ENCODE peak calls at places on chromosomes 1 and 21, in four cellular contexts. O is CD4-positive, CD25-positive, alpha-beta regulatory T cell; Z is transverse colon; Q is esophagus squamous epithelium. B is an unnamed sample.

GRCh38 chr1:32228771-32229170 is 6.6 kb downstream of the EIF3I start:
- DNase-seq in Z (no peak), O (no peak), Q (no peak), B (no peak)

GRCh38 chr1:165109013-165109412 is 247.5 kb downstream of the LMX1A start:
- DNase-seq in Q (no peak), O (no peak), Z (no peak), B (no peak)

GRCh38 chr1:201214461-201214860 is 23.8 kb downstream of the IGFN1 start:
- DNase-seq in Z (no peak), O (no peak), Q (no peak), B (no peak)

GRCh38 chr1:8370046-8370881 is 52.4 kb downstream of the SLC45A1 start:
- DNase-seq in Z (no peak), O (no peak), Q (no peak), B (no peak)

GRCh38 chr1:197145451-197146029 is 929 bp downstream of the ASPM start:
- DNase-seq in O (peak; percentile 41), Z (no peak), Q (no peak), B (no peak)

GRCh38 chr1:68384872-68385390 is 64.8 kb downstream of the RPE65 start:
- DNase-seq in Z (no peak), Q (no peak), O (no peak), B (no peak)

GRCh38 chr21:43321111-43321510 is 105.8 kb downstream of the SIK1 start:
- DNase-seq in Q (no peak), O (no peak), Z (no peak), B (no peak)

GRCh38 chr1:230940848-230941247 is 37.8 kb downstream of the TTC13 start:
- DNase-seq in O (no peak), Z (no peak), Q (no peak), B (no peak)

GRCh38 chr1:151733126-151733525 is 11.8 kb downstream of the RIIAD1 start:
- DNase-seq in Q (no peak), Z (no peak), O (no peak), B (no peak)

GRCh38 chr1:3363023-3363422 is 91.4 kb upstream of the ARHGEF16 start:
- DNase-seq in O (no peak), Z (no peak), Q (no peak), B (no peak)

GRCh38 chr1:243851129-243851756 is 1.2 kb upstream of the AKT3 start:
- DNase-seq in Z (no peak), O (no peak), Q (no peak), B (no peak)

GRCh38 chr21:41403966-41404365 is 22.1 kb upstream of the MX1 start:
- DNase-seq in Z (no peak), Q (no peak), O (no peak), B (no peak)

GRCh38 chr21:23021481-23021880 is 2023.3 kb downstream of the NCAM2 start:
- DNase-seq in Z (no peak), Q (no peak), O (no peak), B (no peak)

GRCh38 chr1:1001631-1002300 is 1.9 kb upstream of the HES4 start:
- DNase-seq in Q (no peak), O (peak; percentile 42), Z (peak; percentile 86), B (peak; percentile 31)

GRCh38 chr1:96145486-96145885 is 576.1 kb upstream of the PTBP2 start:
- DNase-seq in Z (no peak), Q (no peak), O (no peak), B (no peak)

GRCh38 chr1:101438359-101438758 is 201.5 kb downstream of the S1PR1 start:
- DNase-seq in Z (no peak), Q (no peak), O (peak; percentile 22), B (no peak)

GRCh38 chr1:112337028-112337531 is 58.9 kb upstream of the CTTNBP2NL start:
- DNase-seq in Z (no peak), Q (no peak), O (peak; percentile 18), B (no peak)

GRCh38 chr1:86551305-86551704 is 4.4 kb downstream of the CLCA4 start:
- DNase-seq in Q (no peak), Z (no peak), O (no peak), B (no peak)

GRCh38 chr1:23344987-23345472 is 946 bp upstream of the HNRNPR start:
- DNase-seq in Z (no peak), O (no peak), Q (no peak), B (no peak)

GRCh38 chr1:41382531-41383090 is 21.4 kb downstream of the FOXO6 start:
- DNase-seq in Q (no peak), Z (no peak), O (no peak), B (no peak)

GRCh38 chr1:215992620-215993019 is 425.5 kb downstream of the KCTD3 start:
- DNase-seq in Q (no peak), O (no peak), Z (no peak), B (no peak)

GRCh38 chr1:212452323-212453155 is 19.8 kb downstream of the NENF start:
- DNase-seq in Z (no peak), Q (no peak), O (no peak), B (no peak)

GRCh38 chr1:231200417-231201031 is 38.7 kb downstream of the TRIM67 start:
- DNase-seq in Q (no peak), O (no peak), Z (no peak), B (no peak)

GRCh38 chr1:65467536-65467935 is 47.1 kb downstream of the LEPR start:
- DNase-seq in O (no peak), Q (no peak), Z (no peak), B (no peak)

GRCh38 chr1:77200806-77201205 is 18.4 kb downstream of the PIGK start:
- DNase-seq in O (no peak), Z (no peak), Q (no peak), B (no peak)

GRCh38 chr1:109214695-109215623 is 1.2 kb downstream of the SARS1 start:
- DNase-seq in O (peak; percentile 64), Q (no peak), Z (peak; percentile 59), B (no peak)

GRCh38 chr21:41726970-41727783 is 39.7 kb downstream of the RIPK4 start:
- DNase-seq in O (no peak), Z (no peak), Q (no peak), B (no peak)

GRCh38 chr1:67524143-67525052 is 94.2 kb upstream of the SERBP1 start:
- DNase-seq in Q (no peak), O (no peak), Z (no peak), B (no peak)

GRCh38 chr1:115670476-115671175 is 28.9 kb downstream of the VANGL1 start:
- DNase-seq in Z (no peak), O (no peak), Q (no peak), B (no peak)

GRCh38 chr1:202160377-202160940 is at the start of gene PTPN7:
- DNase-seq in Z (peak; percentile 61), O (peak; percentile 87), Q (no peak), B (peak; percentile 59)

GRCh38 chr1:183227963-183228649 is 42.0 kb downstream of the LAMC2 start:
- DNase-seq in Z (peak; percentile 56), Q (no peak), O (peak; percentile 50), B (no peak)

GRCh38 chr1:9180077-9180819 is 51.3 kb upstream of the GPR157 start:
- DNase-seq in Q (no peak), O (no peak), Z (no peak), B (no peak)

GRCh38 chr1:155017946-155018316 is 15.3 kb downstream of the ZBTB7B start:
- DNase-seq in Z (no peak), Q (no peak), O (no peak), B (no peak)

GRCh38 chr1:25664800-25665199 is 48.2 kb downstream of the MAN1C1 start:
- DNase-seq in Q (no peak), Z (no peak), O (no peak), B (no peak)
- H3K27ac ChIP-seq in Q (peak overlapping the region; percentile 24), Z (no peak overlapping the region), O (no peak overlapping the region), B (no peak overlapping the region)

DNA sequence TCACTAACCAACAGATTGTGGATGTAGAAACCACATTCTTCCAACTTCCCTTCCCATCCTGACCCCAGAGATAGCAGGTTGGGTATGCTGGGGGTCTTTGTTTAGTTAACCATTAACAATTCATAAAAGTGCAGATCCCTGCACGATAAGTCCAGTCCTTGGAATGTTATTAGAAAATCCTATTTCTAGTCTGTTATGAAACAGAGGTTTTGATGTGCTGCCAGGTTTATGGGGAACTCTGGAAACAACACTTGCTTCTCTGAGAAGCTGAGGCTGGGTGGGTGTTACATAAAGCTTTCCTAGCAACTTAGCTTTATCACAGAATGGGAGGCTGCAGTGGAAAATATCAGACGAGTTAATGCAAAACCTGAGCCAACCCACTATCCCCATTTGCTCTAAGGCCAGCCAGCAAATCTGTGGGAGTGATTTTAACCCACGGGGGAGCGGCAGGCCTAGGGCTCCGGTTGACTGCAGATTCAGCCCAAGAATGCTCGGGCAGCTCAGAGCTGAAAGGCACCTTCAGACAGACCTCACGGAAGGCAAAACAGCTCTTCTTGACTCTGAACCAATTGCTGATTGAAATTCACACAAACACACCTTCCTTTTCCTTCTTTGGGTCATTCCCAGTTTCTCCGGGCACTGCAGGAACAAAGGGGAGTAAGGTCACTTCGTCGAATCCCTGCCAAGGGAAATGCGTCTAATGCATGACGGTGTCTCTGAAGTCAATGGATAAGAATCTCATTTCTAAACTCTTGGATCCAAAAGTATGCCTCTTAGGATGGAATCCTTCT is 111.7 kb upstream of the IRF2BP2 start:
- DNase-seq in O (no peak), Z (peak; percentile 54), Q (no peak), B (no peak)
- H3K4me1 ChIP-seq in O (peaks cover 36% of the 10 kb centered on the region), Z (peaks cover 85% of the 10 kb centered on the region), Q (peaks cover 71% of the 10 kb centered on the region), B (peaks cover 38% of the 10 kb centered on the region)

DNA sequence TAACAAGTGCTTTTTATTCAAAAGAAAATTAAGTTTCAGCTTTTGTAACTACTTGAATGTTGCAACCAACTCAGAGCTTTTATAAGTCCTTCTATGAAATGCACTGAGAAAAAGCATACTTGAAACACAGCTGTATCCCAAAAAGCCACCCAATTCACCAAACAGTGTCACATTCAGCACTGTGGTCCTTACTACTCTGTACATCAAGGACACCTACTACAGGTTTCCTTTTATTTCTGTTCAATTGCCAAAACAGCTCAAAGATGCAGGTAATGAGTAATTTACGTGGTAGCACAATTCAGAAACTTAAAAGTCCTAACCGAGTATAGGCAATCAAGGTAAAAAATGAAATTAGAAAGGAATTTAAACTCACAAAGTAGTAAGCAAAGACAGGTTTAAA is 2.5 kb downstream of the EIF4G3 start:
- DNase-seq in O (no peak), Q (no peak), Z (no peak), B (no peak)
- H3K27ac ChIP-seq in O (no peak overlapping the region), Q (peak overlapping the region; percentile 94), Z (peak overlapping the region; percentile 95), B (no peak overlapping the region)

DNA sequence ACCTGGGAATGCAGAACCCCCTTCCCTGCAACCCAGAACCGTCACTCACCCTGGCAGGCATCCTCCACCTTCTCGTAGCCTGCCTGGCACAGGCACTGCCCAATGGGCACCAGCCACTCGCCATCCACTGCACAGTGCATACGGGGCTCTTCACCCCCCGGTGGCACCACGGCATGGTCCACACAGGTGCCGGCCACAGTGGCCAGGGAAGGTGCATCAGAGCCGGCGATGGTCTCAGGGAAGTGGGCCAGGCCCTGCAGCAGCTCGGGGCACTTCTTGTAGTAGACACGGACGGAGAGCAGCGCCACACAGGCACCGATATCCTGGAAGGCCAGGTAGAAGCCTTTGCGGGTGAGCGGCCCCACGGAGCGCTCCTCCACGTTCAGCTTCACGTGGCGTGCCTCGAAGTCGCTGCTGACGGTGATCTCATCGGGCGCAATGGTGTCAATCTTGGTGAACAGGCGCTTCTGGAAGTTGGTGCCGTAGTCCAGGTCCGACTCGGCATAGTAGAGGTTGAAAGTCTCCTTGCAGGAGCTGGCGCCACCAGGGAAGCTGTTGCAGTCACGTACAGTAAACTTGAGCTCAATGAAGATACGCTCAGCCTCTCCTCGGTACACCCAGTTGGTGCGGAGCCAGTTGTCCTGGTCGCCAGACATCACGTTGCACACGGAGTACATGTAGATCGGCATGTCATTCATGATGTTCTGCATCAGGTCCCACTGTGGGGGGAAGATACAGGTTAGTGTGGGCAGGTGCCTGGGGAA is 7.4 kb downstream of the EPHA2 start:
- DNase-seq in Z (no peak), Q (no peak), O (no peak), B (no peak)
- H3K4me1 ChIP-seq in Z (peaks cover 29% of the 10 kb centered on the region), Q (peaks cover 50% of the 10 kb centered on the region), O (no peaks in the 10 kb centered on the region), B (peaks cover 4% of the 10 kb centered on the region)

B was measured in effector memory CD4-positive, alpha-beta T cell.